ENCODE peak calls at places on chromosomes 6 and 20, in five cellular contexts. U, G, F, W and A are unnamed samples.

GRCh38 chr6:110404602-110405001 is 10.8 kb downstream of the DDO start:
- DNase-seq in U (peak), G (no peak), F (peak), W (no peak), A (no peak)

GRCh38 chr6:100084301-100085161 is 90.5 kb upstream of the MCHR2 start:
- DNase-seq in U (peak), G (no peak), F (no peak), W (no peak), A (no peak)

GRCh38 chr20:5567644-5568043 is 182.6 kb upstream of the SHLD1 start:
- DNase-seq in U (no peak), G (no peak), F (no peak), W (no peak), A (no peak)

GRCh38 chr6:112786801-112787200 is 439.7 kb downstream of the RFPL4B start:
- DNase-seq in U (no peak), G (no peak), F (no peak), W (no peak), A (no peak)

GRCh38 chr6:29845405-29846006 is 17.9 kb downstream of the HLA-G start:
- DNase-seq in U (no peak), G (no peak), F (peak), W (no peak), A (no peak)

GRCh38 chr20:61936701-61937131 is 129.0 kb downstream of the TAF4 start:
- DNase-seq in U (no peak), G (no peak), F (no peak), W (no peak), A (peak)

GRCh38 chr20:813386-813785 is 20.1 kb upstream of the FAM110A start:
- DNase-seq in U (peak), G (no peak), F (no peak), W (no peak), A (no peak)

GRCh38 chr6:29553268-29554057 is 6.1 kb downstream of the UBD start:
- DNase-seq in U (peak), G (no peak), F (no peak), W (peak), A (no peak)

GRCh38 chr6:104126621-104127020 is 733.1 kb downstream of the HACE1 start:
- DNase-seq in U (no peak), G (no peak), F (no peak), W (no peak), A (no peak)

GRCh38 chr20:62382306-62383198 is 4.4 kb upstream of the RPS21 start:
- DNase-seq in U (peak), G (no peak), F (peak), W (peak), A (peak)

GRCh38 chr20:2865630-2866029 is 7.7 kb upstream of the PTPRA start:
- DNase-seq in U (no peak), G (no peak), F (no peak), W (no peak), A (peak)

GRCh38 chr6:108902389-108902792 is 54.2 kb downstream of the ARMC2 start:
- DNase-seq in U (peak), G (no peak), F (no peak), W (no peak), A (no peak)

GRCh38 chr20:38407321-38407720 is 27.8 kb downstream of the SNHG17 start:
- DNase-seq in U (no peak), G (no peak), F (no peak), W (peak), A (no peak)

GRCh38 chr6:26187981-26188635 is 100.9 kb downstream of the HFE start:
- DNase-seq in U (peak), G (no peak), F (no peak), W (no peak), A (no peak)

GRCh38 chr6:123629234-123629941 is 7.4 kb downstream of the TRDN start:
- DNase-seq in U (no peak), G (no peak), F (no peak), W (no peak), A (no peak)

GRCh38 chr6:116127771-116128493 is 2.0 kb upstream of the COL10A1 start:
- DNase-seq in U (no peak), G (no peak), F (no peak), W (no peak), A (no peak)

GRCh38 chr6:113299526-113299925 is 557.6 kb upstream of the MARCKS start:
- DNase-seq in U (peak), G (no peak), F (no peak), W (no peak), A (no peak)

GRCh38 chr6:163489584-163489983 is 75.1 kb downstream of the QKI start:
- DNase-seq in U (no peak), G (no peak), F (no peak), W (no peak), A (no peak)

GRCh38 chr6:99356641-99357040 is 7.2 kb upstream of the FAXC start:
- DNase-seq in U (no peak), G (no peak), F (no peak), W (no peak), A (no peak)

GRCh38 chr6:151269318-151269995 is 29.7 kb downstream of the AKAP12 start:
- DNase-seq in U (peak), G (peak), F (no peak), W (no peak), A (no peak)

GRCh38 chr20:52025938-52026337 is 165.6 kb downstream of the ZFP64 start:
- DNase-seq in U (no peak), G (no peak), F (no peak), W (no peak), A (no peak)

GRCh38 chr6:170305772-170306323 is 710 bp upstream of the FAM120B start:
- DNase-seq in U (no peak), G (no peak), F (no peak), W (no peak), A (no peak)

GRCh38 chr20:24870876-24871275 is 78.2 kb upstream of the CST7 start:
- DNase-seq in U (no peak), G (no peak), F (no peak), W (no peak), A (peak)

GRCh38 chr6:3623451-3624267 is 127.9 kb downstream of the PXDC1 start:
- DNase-seq in U (no peak), G (no peak), F (no peak), W (no peak), A (no peak)

GRCh38 chr20:63553251-63553932 is 567 bp upstream of the FNDC11 start:
- DNase-seq in U (peak), G (peak), F (peak), W (peak), A (peak)
- H3K4me3 ChIP-seq in U (peak), G (peak), F (peak), W (peak), A (peak)

GRCh38 chr6:68044264-68044663 is 590.8 kb upstream of the ADGRB3 start:
- DNase-seq in U (no peak), G (no peak), F (no peak), W (no peak), A (no peak)

GRCh38 chr6:68040312-68040778 is 594.7 kb upstream of the ADGRB3 start:
- DNase-seq in U (peak), G (no peak), F (no peak), W (no peak), A (no peak)

GRCh38 chr6:68040780-68041179 is 594.3 kb upstream of the ADGRB3 start:
- DNase-seq in U (no peak), G (no peak), F (no peak), W (no peak), A (no peak)

GRCh38 chr6:68043122-68043398 is 592.0 kb upstream of the ADGRB3 start:
- DNase-seq in U (no peak), G (no peak), F (no peak), W (no peak), A (no peak)

GRCh38 chr6:68042339-68043121 is 592.6 kb upstream of the ADGRB3 start:
- DNase-seq in U (no peak), G (no peak), F (no peak), W (no peak), A (no peak)
- TF ChIP-seq CTCF in U (no peak), G (no peak), F (no peak), W (no peak), A (no peak)

GRCh38 chr6:125277838-125278237 is 23.9 kb downstream of the HDDC2 start:
- DNase-seq in U (no peak), G (no peak), F (no peak), W (no peak), A (no peak)
- H3K27ac ChIP-seq in U (no peak), G (no peak), F (no peak), W (no peak), A (no peak)

GRCh38 chr6:82240191-82240590 is 7.4 kb downstream of the IBTK start:
- DNase-seq in U (no peak), G (no peak), F (no peak), W (no peak), A (no peak)
- H3K4me3 ChIP-seq in U (no peak), G (no peak), F (no peak), W (no peak), A (no peak)

DNA sequence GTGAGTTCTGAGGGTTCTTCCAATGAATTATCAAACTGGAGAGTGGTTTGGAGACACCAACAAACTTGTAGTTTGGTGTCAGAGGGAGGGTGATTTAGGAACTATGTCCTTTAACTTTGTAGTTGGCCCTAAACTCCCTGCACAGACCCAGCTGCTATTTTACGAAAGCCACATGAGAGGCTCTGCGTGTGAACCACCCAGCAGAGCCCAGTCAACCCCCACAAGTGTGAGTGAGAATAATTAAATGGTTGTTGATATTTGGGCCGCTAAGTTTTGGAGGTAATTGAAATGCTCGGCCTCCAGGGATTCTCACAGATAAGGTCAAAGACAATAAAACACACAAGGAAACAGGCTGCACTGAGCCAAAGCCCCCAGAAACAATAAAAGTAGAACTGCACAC is 6.9 kb upstream of the VAPB start:
- DNase-seq in U (no peak), G (no peak), F (no peak), W (no peak), A (no peak)
- TF ChIP-seq CTCF in U (no peak), G (no peak), F (no peak), W (no peak), A (no peak)

GRCh38 chr6:111740506-111740905 is 132.7 kb downstream of the FYN start:
- DNase-seq in U (no peak), G (no peak), F (no peak), W (no peak), A (no peak)

GRCh38 chr6:111737065-111737521 is 131.4 kb upstream of the TRAF3IP2 start:
- DNase-seq in U (peak), G (no peak), F (no peak), W (no peak), A (no peak)

GRCh38 chr6:111739257-111739696 is 133.6 kb upstream of the TRAF3IP2 start:
- DNase-seq in U (no peak), G (no peak), F (no peak), W (peak), A (no peak)

GRCh38 chr6:111738156-111738555 is 132.5 kb upstream of the TRAF3IP2 start:
- DNase-seq in U (no peak), G (no peak), F (no peak), W (no peak), A (no peak)

DNA sequence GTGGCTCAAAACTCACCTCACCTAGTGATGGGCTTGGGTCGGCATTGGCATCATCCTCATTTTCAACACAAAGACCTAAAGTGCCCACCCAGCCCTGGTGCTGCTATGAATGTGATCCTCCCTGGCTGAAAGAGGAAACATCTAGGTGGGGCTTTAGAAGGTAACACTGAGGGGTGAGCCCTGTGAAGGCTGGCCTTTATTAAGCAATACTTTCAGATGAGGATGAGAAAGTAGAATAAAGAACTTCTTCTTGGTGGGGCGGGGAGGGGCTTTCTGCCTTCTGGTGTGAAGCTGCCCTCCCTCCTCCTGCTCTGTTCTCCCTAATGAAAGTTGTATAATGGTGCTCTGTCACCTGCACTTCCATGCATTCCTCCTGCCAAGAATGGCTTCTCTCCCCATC is 133.0 kb upstream of the TRAF3IP2 start:
- DNase-seq in U (no peak), G (no peak), F (no peak), W (no peak), A (no peak)
- H3K27ac ChIP-seq in U (no peak), G (no peak), F (no peak), W (peak), A (no peak)

GRCh38 chr6:1820165-1820564 is 210.4 kb downstream of the FOXC1 start:
- DNase-seq in U (peak), G (no peak), F (no peak), W (no peak), A (no peak)

GRCh38 chr6:1825277-1825676 is 215.6 kb downstream of the FOXC1 start:
- DNase-seq in U (no peak), G (no peak), F (no peak), W (no peak), A (no peak)

GRCh38 chr6:1819007-1819406 is 209.3 kb downstream of the FOXC1 start:
- DNase-seq in U (no peak), G (no peak), F (no peak), W (no peak), A (no peak)

GRCh38 chr6:1820714-1821113 is 211.0 kb downstream of the FOXC1 start:
- DNase-seq in U (no peak), G (no peak), F (no peak), W (no peak), A (no peak)

GRCh38 chr6:1821188-1822183 is 211.8 kb downstream of the FOXC1 start:
- DNase-seq in U (peak), G (no peak), F (no peak), W (no peak), A (no peak)
- H3K4me3 ChIP-seq in U (no peak), G (no peak), F (no peak), W (peak), A (no peak)